ENCODE peak calls at places on chromosomes 11 and 22, in five cellular contexts. O is K562, H is HepG2, A is upper lobe of left lung, Y is Panc1. E is an unnamed sample.

GRCh38 chr11:108233277-108233945 is 10.5 kb downstream of the ATM start:
- ATAC-seq in O (peak; percentile 54), H (peak; percentile 99), Y (no peak), A (no peak), E (no peak)

GRCh38 chr11:46693597-46694012 is 6.8 kb downstream of the ARHGAP1 start:
- ATAC-seq in A (peak; percentile 53), O (no peak), H (no peak), Y (no peak), E (peak; percentile 60)

GRCh38 chr11:7514099-7514725 is 413 bp downstream of the PPFIBP2 start:
- ATAC-seq in Y (peak; percentile 48), O (peak; percentile 52), A (peak; percentile 30), H (peak; percentile 59), E (peak; percentile 6)

GRCh38 chr22:27045103-27045940 is 387.9 kb downstream of the MIAT start:
- ATAC-seq in Y (no peak), A (no peak), H (no peak), O (no peak), E (no peak)

GRCh38 chr11:47550288-47551052 is 2.5 kb downstream of the CELF1 start:
- ATAC-seq in A (no peak), Y (no peak), H (no peak), O (no peak), E (no peak)

GRCh38 chr11:83477772-83478171 is 191.6 kb upstream of the CCDC90B start:
- ATAC-seq in Y (no peak), H (no peak), A (no peak), O (no peak), E (no peak)

GRCh38 chr11:126304457-126305072 is 705 bp downstream of the DCPS start:
- ATAC-seq in H (peak; percentile 20), Y (peak; percentile 18), A (no peak), O (peak; percentile 45), E (peak; percentile 6)

GRCh38 chr11:111387318-111387863 is 8.3 kb upstream of the POU2AF1 start:
- ATAC-seq in H (no peak), Y (no peak), O (no peak), A (no peak), E (no peak)

GRCh38 chr11:100675115-100675650 is 11.9 kb upstream of the ARHGAP42 start:
- ATAC-seq in Y (no peak), H (no peak), A (no peak), O (no peak), E (no peak)

GRCh38 chr11:33110083-33110482 is 51.2 kb downstream of the CSTF3 start:
- ATAC-seq in O (no peak), Y (no peak), A (no peak), H (no peak), E (no peak)

GRCh38 chr11:113446112-113446511 is 29.1 kb downstream of the DRD2 start:
- ATAC-seq in A (no peak), Y (peak; percentile 59), O (no peak), H (no peak), E (no peak)

GRCh38 chr11:104175769-104176168 is 11.8 kb upstream of the PDGFD start:
- ATAC-seq in A (no peak), Y (no peak), O (no peak), H (no peak), E (no peak)

GRCh38 chr11:67400251-67400941 is 1.3 kb downstream of the PPP1CA start:
- ATAC-seq in Y (no peak), O (no peak), A (no peak), H (no peak), E (no peak)

GRCh38 chr22:20741634-20742581 is 32.0 kb upstream of the SERPIND1 start:
- ATAC-seq in O (peak; percentile 78), Y (no peak), A (no peak), H (peak; percentile 45), E (no peak)

GRCh38 chr22:20244744-20245576 is 23.2 kb downstream of the RTN4R start:
- ATAC-seq in Y (no peak), O (no peak), A (no peak), H (no peak), E (no peak)

GRCh38 chr11:100221791-100222190 is 465.3 kb upstream of the ARHGAP42 start:
- ATAC-seq in Y (no peak), A (no peak), H (no peak), O (no peak), E (no peak)

GRCh38 chr22:19900707-19901436 is 40.7 kb upstream of the COMT start:
- ATAC-seq in A (no peak), Y (no peak), O (no peak), H (peak; percentile 10), E (no peak)

GRCh38 chr11:46273511-46274205 is 3.8 kb upstream of the CREB3L1 start:
- ATAC-seq in H (peak; percentile 75), O (no peak), A (no peak), Y (peak; percentile 75), E (no peak)

GRCh38 chr11:128311742-128312719 is 275.3 kb downstream of the ETS1 start:
- ATAC-seq in H (no peak), O (no peak), Y (no peak), A (no peak), E (no peak)

GRCh38 chr11:121420398-121420797 is 31.7 kb upstream of the SORL1 start:
- ATAC-seq in H (no peak), A (no peak), O (no peak), Y (no peak), E (no peak)

GRCh38 chr11:61342207-61342803 is 9.3 kb downstream of the TKFC start:
- ATAC-seq in O (peak; percentile 84), H (no peak), Y (no peak), A (no peak), E (no peak)

GRCh38 chr11:35567737-35568465 is 42.5 kb upstream of the PAMR1 start:
- ATAC-seq in O (no peak), A (no peak), H (no peak), Y (no peak), E (no peak)

GRCh38 chr11:46513934-46514342 is 79.9 kb downstream of the AMBRA1 start:
- ATAC-seq in A (no peak), H (no peak), Y (no peak), O (peak; percentile 54), E (peak; percentile 51)

GRCh38 chr11:9089636-9090035 is 1.8 kb downstream of the SCUBE2 start:
- ATAC-seq in O (no peak), A (no peak), Y (peak; percentile 26), H (no peak), E (no peak)

GRCh38 chr11:11261629-11262028 is 91.4 kb downstream of the CSNK2A3 start:
- ATAC-seq in Y (no peak), H (no peak), A (no peak), O (no peak), E (no peak)

GRCh38 chr11:112271242-112271641 is 10.6 kb upstream of the PLET1 start:
- ATAC-seq in O (peak; percentile 16), A (no peak), H (no peak), Y (no peak), E (no peak)

GRCh38 chr11:19557720-19558140 is 154.9 kb upstream of the NAV2 start:
- ATAC-seq in A (peak; percentile 81), Y (peak; percentile 84), H (peak; percentile 88), O (peak; percentile 92), E (peak; percentile 69)

GRCh38 chr11:122900803-122901202 is 18.2 kb downstream of the JHY start:
- ATAC-seq in O (no peak), H (no peak), Y (no peak), A (no peak), E (no peak)

GRCh38 chr11:8218840-8219239 is 44.8 kb downstream of the LMO1 start:
- ATAC-seq in H (peak; percentile 79), Y (peak; percentile 60), O (peak; percentile 76), A (no peak), E (no peak)

GRCh38 chr22:20657963-20658362 is 116.0 kb upstream of the SERPIND1 start:
- ATAC-seq in H (no peak), Y (no peak), A (no peak), O (no peak), E (no peak)

DNA sequence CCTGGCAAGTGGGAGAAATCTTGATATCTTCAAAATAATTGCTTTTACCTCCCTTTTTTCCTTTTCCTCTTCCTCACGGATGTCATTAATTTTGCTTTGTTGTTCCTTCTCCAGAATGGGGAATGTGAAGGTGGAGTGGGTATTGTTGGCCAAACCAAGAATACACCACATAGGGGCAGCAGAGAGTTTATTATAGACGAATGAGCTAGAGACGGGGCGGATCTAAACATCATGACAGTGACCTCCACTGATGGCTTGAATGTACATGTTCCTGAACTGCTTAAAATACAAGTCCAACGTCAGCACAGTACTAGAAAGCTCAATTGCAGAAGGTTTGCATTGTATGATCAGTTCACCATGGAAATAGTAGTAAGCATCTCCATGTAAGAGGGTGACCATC is 122.3 kb upstream of the SNX19 start:
- ATAC-seq in A (no peak), Y (peak; percentile 76), H (peak; percentile 72), O (peak; percentile 80), E (no peak)
- H3K9me3 ChIP-seq in A (no peaks in the 10 kb centered on the region), Y (no peaks in the 10 kb centered on the region), H (no peaks in the 10 kb centered on the region), O (no peaks in the 10 kb centered on the region), E (no peaks in the 10 kb centered on the region)

DNA sequence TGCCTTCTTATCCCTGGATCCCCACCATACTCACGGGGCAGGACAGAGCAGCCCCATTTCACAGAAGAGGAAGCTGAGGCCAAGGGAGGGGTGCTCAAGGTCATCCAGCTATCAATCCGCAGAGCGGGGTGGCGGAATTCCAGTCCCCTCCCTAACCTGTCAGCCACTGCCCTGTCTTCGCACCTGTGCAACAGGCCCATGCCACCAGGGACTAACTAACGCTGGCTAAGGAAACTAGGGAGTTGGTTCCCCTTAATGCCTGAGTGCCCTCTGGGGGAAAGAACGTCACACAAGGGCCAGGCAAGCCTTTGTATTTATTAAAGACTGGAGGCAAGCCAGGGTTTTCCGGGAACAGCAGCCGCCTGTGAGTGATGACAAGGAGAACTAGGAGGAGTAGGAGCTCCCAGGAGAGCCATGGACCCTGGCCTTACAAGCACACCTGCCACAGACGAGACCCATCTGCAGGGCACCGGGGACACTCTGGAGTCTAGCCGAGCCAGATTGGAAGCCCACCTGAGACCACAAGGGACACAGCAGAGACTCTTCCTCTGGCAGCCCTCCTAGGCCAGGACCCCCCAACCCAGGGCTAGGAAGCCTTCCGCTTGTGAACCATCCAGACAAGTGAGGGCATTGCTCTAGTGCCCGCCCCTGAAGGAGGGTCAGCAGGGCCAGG is 64.4 kb downstream of the MYH9 start:
- ATAC-seq in H (no peak), Y (no peak), O (no peak), A (peak; percentile 35), E (peak; percentile 60)
- TF ChIP-seq POLR2AphosphoS5 in H (no peak), Y (peak; percentile 8), O (no peak), A (peak; percentile 85), E (peak; percentile 97)

DNA sequence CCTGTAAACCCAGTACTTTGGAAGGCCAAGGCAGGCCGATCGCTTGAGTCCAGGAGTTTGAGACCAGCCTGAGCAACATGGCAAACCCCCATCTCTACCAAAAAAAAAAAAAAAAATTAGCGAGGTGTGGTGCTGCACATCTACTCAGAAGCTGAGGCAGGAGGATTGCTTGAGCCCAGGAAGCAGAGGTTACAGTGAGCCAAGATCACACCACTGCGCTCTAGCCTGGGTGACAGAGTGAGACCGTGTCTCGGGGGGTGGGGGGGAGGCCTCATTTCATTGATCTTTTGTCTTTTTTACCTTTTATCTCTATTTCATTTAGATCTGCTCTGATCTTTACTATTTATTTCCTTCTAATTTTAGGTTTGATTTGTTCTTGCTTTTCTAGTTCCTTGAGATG is 51.8 kb downstream of the KCNQ1OT1 start:
- ATAC-seq in O (no peak), H (no peak), A (no peak), Y (no peak), E (no peak)
- H3K9me3 ChIP-seq in O (peaks cover 35% of the 10 kb centered on the region), H (peaks cover 100% of the 10 kb centered on the region), A (peaks cover 36% of the 10 kb centered on the region), Y (peaks cover 64% of the 10 kb centered on the region), E (no peaks in the 10 kb centered on the region)

GRCh38 chr22:49159711-49160110 is 668.0 kb downstream of the BRD1 start:
- ATAC-seq in Y (no peak), A (no peak), H (no peak), O (no peak), E (no peak)
- TF ChIP-seq POLR2AphosphoS5 in Y (no peak), A (no peak), H (no peak), O (no peak), E (no peak)

GRCh38 chr22:44493206-44493605 is 4.8 kb downstream of the RTL6 start:
- ATAC-seq in A (no peak), Y (no peak), H (no peak), O (no peak), E (no peak)
- H3K9me3 ChIP-seq in A (no peaks in the 10 kb centered on the region), Y (no peaks in the 10 kb centered on the region), H (no peaks in the 10 kb centered on the region), O (no peaks in the 10 kb centered on the region), E (no peaks in the 10 kb centered on the region)

E was measured in gastroesophageal sphincter.